ENCODE peak calls at places on chromosomes 11 and 22, in nine cellular contexts. One of them, this sample, is unnamed.

GRCh38 chr22:44850946-44851345 is 98.6 kb downstream of the ARHGAP8 start:
- DNase-seq in stomach: no peak
- DNase-seq in CD8-positive, alpha-beta memory T cell: no peak
- DNase-seq in neuronal stem cell: no peak
- DNase-seq in PC-9: no peak
- DNase-seq in colonic mucosa: no peak
- DNase-seq in OCI-LY7: no peak
- DNase-seq in aorta: peak; percentile 3
- DNase-seq in A549: no peak
- DNase-seq in this sample: no peak

GRCh38 chr11:104337273-104337672 is 173.3 kb upstream of the PDGFD start:
- DNase-seq in stomach: no peak
- DNase-seq in CD8-positive, alpha-beta memory T cell: no peak
- DNase-seq in neuronal stem cell: no peak
- DNase-seq in PC-9: no peak
- DNase-seq in colonic mucosa: no peak
- DNase-seq in OCI-LY7: no peak
- DNase-seq in aorta: no peak
- DNase-seq in A549: no peak
- DNase-seq in this sample: no peak

GRCh38 chr11:57424137-57424801 is 2.7 kb downstream of the SLC43A3 start:
- DNase-seq in stomach: no peak
- DNase-seq in CD8-positive, alpha-beta memory T cell: no peak
- DNase-seq in neuronal stem cell: no peak
- DNase-seq in PC-9: no peak
- DNase-seq in colonic mucosa: no peak
- DNase-seq in OCI-LY7: no peak
- DNase-seq in aorta: no peak
- DNase-seq in A549: no peak
- DNase-seq in this sample: no peak

GRCh38 chr11:64848779-64849599 is 4.5 kb upstream of the CDC42BPG start:
- DNase-seq in stomach: peak; percentile 89
- DNase-seq in CD8-positive, alpha-beta memory T cell: no peak
- DNase-seq in neuronal stem cell: no peak
- DNase-seq in PC-9: peak; percentile 88
- DNase-seq in colonic mucosa: peak; percentile 85
- DNase-seq in OCI-LY7: peak; percentile 80
- DNase-seq in aorta: no peak
- DNase-seq in A549: no peak
- DNase-seq in this sample: peak; percentile 60

GRCh38 chr11:106990322-106990721 is 28.0 kb downstream of the GUCY1A2 start:
- DNase-seq in stomach: no peak
- DNase-seq in CD8-positive, alpha-beta memory T cell: no peak
- DNase-seq in neuronal stem cell: no peak
- DNase-seq in PC-9: no peak
- DNase-seq in colonic mucosa: no peak
- DNase-seq in OCI-LY7: no peak
- DNase-seq in aorta: no peak
- DNase-seq in A549: no peak
- DNase-seq in this sample: no peak

GRCh38 chr11:78541537-78541936 is 33.1 kb downstream of the NARS2 start:
- DNase-seq in stomach: no peak
- DNase-seq in CD8-positive, alpha-beta memory T cell: no peak
- DNase-seq in neuronal stem cell: no peak
- DNase-seq in PC-9: no peak
- DNase-seq in colonic mucosa: no peak
- DNase-seq in OCI-LY7: no peak
- DNase-seq in aorta: no peak
- DNase-seq in A549: no peak
- DNase-seq in this sample: no peak

GRCh38 chr11:42161886-42162285 is 702.4 kb upstream of the LRRC4C start:
- DNase-seq in stomach: no peak
- DNase-seq in CD8-positive, alpha-beta memory T cell: no peak
- DNase-seq in neuronal stem cell: no peak
- DNase-seq in PC-9: no peak
- DNase-seq in colonic mucosa: no peak
- DNase-seq in OCI-LY7: no peak
- DNase-seq in aorta: no peak
- DNase-seq in A549: no peak
- DNase-seq in this sample: no peak

GRCh38 chr22:18983120-18983651 is 47.1 kb upstream of the PRODH start:
- DNase-seq in stomach: no peak
- DNase-seq in CD8-positive, alpha-beta memory T cell: no peak
- DNase-seq in neuronal stem cell: no peak
- DNase-seq in PC-9: no peak
- DNase-seq in colonic mucosa: no peak
- DNase-seq in OCI-LY7: no peak
- DNase-seq in aorta: peak; percentile 71
- DNase-seq in A549: no peak
- DNase-seq in this sample: no peak

GRCh38 chr11:125376856-125377255 is 119.2 kb downstream of the FEZ1 start:
- DNase-seq in stomach: no peak
- DNase-seq in CD8-positive, alpha-beta memory T cell: no peak
- DNase-seq in neuronal stem cell: no peak
- DNase-seq in PC-9: no peak
- DNase-seq in colonic mucosa: no peak
- DNase-seq in OCI-LY7: no peak
- DNase-seq in aorta: no peak
- DNase-seq in A549: no peak
- DNase-seq in this sample: no peak

GRCh38 chr11:48001438-48002021 is 21.2 kb downstream of the PTPRJ start:
- DNase-seq in stomach: peak; percentile 50
- DNase-seq in CD8-positive, alpha-beta memory T cell: peak; percentile 71
- DNase-seq in neuronal stem cell: no peak
- DNase-seq in PC-9: no peak
- DNase-seq in colonic mucosa: no peak
- DNase-seq in OCI-LY7: peak; percentile 75
- DNase-seq in aorta: peak; percentile 51
- DNase-seq in A549: peak; percentile 36
- DNase-seq in this sample: no peak

GRCh38 chr11:45208135-45208534 is 61.7 kb downstream of the PRDM11 start:
- DNase-seq in stomach: no peak
- DNase-seq in CD8-positive, alpha-beta memory T cell: no peak
- DNase-seq in neuronal stem cell: no peak
- DNase-seq in PC-9: no peak
- DNase-seq in colonic mucosa: no peak
- DNase-seq in OCI-LY7: no peak
- DNase-seq in aorta: no peak
- DNase-seq in A549: no peak
- DNase-seq in this sample: no peak

GRCh38 chr11:26278354-26278753 is 53.6 kb upstream of the ANO3 start:
- DNase-seq in stomach: no peak
- DNase-seq in CD8-positive, alpha-beta memory T cell: no peak
- DNase-seq in neuronal stem cell: no peak
- DNase-seq in PC-9: no peak
- DNase-seq in colonic mucosa: no peak
- DNase-seq in OCI-LY7: no peak
- DNase-seq in aorta: no peak
- DNase-seq in A549: no peak
- DNase-seq in this sample: no peak

GRCh38 chr11:126358763-126359160 is 3.3 kb downstream of the ST3GAL4 start:
- DNase-seq in stomach: no peak
- DNase-seq in CD8-positive, alpha-beta memory T cell: no peak
- DNase-seq in neuronal stem cell: no peak
- DNase-seq in PC-9: no peak
- DNase-seq in colonic mucosa: no peak
- DNase-seq in OCI-LY7: no peak
- DNase-seq in aorta: peak; percentile 61
- DNase-seq in A549: no peak
- DNase-seq in this sample: no peak

GRCh38 chr22:49749227-49749626 is 78.4 kb downstream of the BRD1 start:
- DNase-seq in stomach: no peak
- DNase-seq in CD8-positive, alpha-beta memory T cell: no peak
- DNase-seq in neuronal stem cell: no peak
- DNase-seq in PC-9: no peak
- DNase-seq in colonic mucosa: no peak
- DNase-seq in OCI-LY7: no peak
- DNase-seq in aorta: no peak
- DNase-seq in A549: no peak
- DNase-seq in this sample: no peak

GRCh38 chr11:79547256-79547655 is 106.4 kb upstream of the TENM4 start:
- DNase-seq in stomach: no peak
- DNase-seq in CD8-positive, alpha-beta memory T cell: no peak
- DNase-seq in neuronal stem cell: no peak
- DNase-seq in PC-9: no peak
- DNase-seq in colonic mucosa: no peak
- DNase-seq in OCI-LY7: no peak
- DNase-seq in aorta: no peak
- DNase-seq in A549: no peak
- DNase-seq in this sample: no peak

GRCh38 chr11:6260207-6260726 is 629 bp downstream of the CCKBR start:
- DNase-seq in stomach: no peak
- DNase-seq in CD8-positive, alpha-beta memory T cell: no peak
- DNase-seq in neuronal stem cell: no peak
- DNase-seq in PC-9: no peak
- DNase-seq in colonic mucosa: no peak
- DNase-seq in OCI-LY7: no peak
- DNase-seq in aorta: no peak
- DNase-seq in A549: no peak
- DNase-seq in this sample: no peak
- H3K4me3 ChIP-seq in stomach: peak overlapping the region; percentile 58
- H3K4me3 ChIP-seq in CD8-positive, alpha-beta memory T cell: no peak overlapping the region
- H3K4me3 ChIP-seq in neuronal stem cell: peak overlapping the region; percentile 1
- H3K4me3 ChIP-seq in PC-9: no peak overlapping the region
- H3K4me3 ChIP-seq in colonic mucosa: no peak overlapping the region
- H3K4me3 ChIP-seq in OCI-LY7: no peak overlapping the region
- H3K4me3 ChIP-seq in aorta: no peak overlapping the region
- H3K4me3 ChIP-seq in A549: no peak overlapping the region
- H3K4me3 ChIP-seq in this sample: peak overlapping the region; percentile 59

DNA sequence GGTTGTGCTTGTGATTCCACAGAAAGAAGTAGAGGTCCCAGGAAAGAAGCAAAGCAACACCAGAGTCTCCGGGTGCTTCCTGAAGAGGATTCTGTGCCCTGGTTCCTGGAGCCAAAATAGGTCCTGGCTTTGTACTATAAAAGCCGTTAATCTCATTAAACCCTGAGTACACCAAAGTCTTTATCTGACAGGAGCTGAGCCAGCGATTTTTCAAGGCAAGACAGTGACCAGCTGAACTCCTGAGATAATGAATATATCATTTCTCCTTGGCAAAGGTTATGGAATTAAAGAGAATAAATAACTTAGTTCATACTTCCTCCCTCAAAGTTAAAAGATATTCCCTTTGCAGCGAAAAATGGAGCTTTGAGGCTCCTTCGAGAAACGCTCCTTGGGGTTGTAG is 5.2 kb downstream of the TMEM138 start:
- DNase-seq in stomach: no peak
- DNase-seq in CD8-positive, alpha-beta memory T cell: no peak
- DNase-seq in neuronal stem cell: no peak
- DNase-seq in PC-9: no peak
- DNase-seq in colonic mucosa: no peak
- DNase-seq in OCI-LY7: no peak
- DNase-seq in aorta: peak; percentile 1
- DNase-seq in A549: no peak
- DNase-seq in this sample: no peak
- H3K27ac ChIP-seq in stomach: no peak overlapping the region
- H3K27ac ChIP-seq in CD8-positive, alpha-beta memory T cell: peak overlapping the region; percentile 6
- H3K27ac ChIP-seq in neuronal stem cell: no peak overlapping the region
- H3K27ac ChIP-seq in PC-9: no peak overlapping the region
- H3K27ac ChIP-seq in colonic mucosa: no peak overlapping the region
- H3K27ac ChIP-seq in OCI-LY7: no peak overlapping the region
- H3K27ac ChIP-seq in aorta: no peak overlapping the region
- H3K27ac ChIP-seq in A549: no peak overlapping the region
- H3K27ac ChIP-seq in this sample: no peak overlapping the region

GRCh38 chr11:61996933-61997332 is 29.5 kb upstream of the FTH1 start:
- DNase-seq in stomach: no peak
- DNase-seq in CD8-positive, alpha-beta memory T cell: no peak
- DNase-seq in neuronal stem cell: no peak
- DNase-seq in PC-9: no peak
- DNase-seq in colonic mucosa: no peak
- DNase-seq in OCI-LY7: no peak
- DNase-seq in aorta: peak; percentile 24
- DNase-seq in A549: no peak
- DNase-seq in this sample: no peak
- H3K4me3 ChIP-seq in stomach: no peak overlapping the region
- H3K4me3 ChIP-seq in CD8-positive, alpha-beta memory T cell: no peak overlapping the region
- H3K4me3 ChIP-seq in neuronal stem cell: no peak overlapping the region
- H3K4me3 ChIP-seq in PC-9: no peak overlapping the region
- H3K4me3 ChIP-seq in colonic mucosa: no peak overlapping the region
- H3K4me3 ChIP-seq in OCI-LY7: no peak overlapping the region
- H3K4me3 ChIP-seq in aorta: no peak overlapping the region
- H3K4me3 ChIP-seq in A549: no peak overlapping the region
- H3K4me3 ChIP-seq in this sample: no peak overlapping the region

GRCh38 chr22:17724678-17725464 is 49.4 kb downstream of the BID start:
- DNase-seq in stomach: no peak
- DNase-seq in CD8-positive, alpha-beta memory T cell: no peak
- DNase-seq in neuronal stem cell: no peak
- DNase-seq in PC-9: no peak
- DNase-seq in colonic mucosa: no peak
- DNase-seq in OCI-LY7: no peak
- DNase-seq in aorta: no peak
- DNase-seq in A549: no peak
- DNase-seq in this sample: no peak

GRCh38 chr22:17728786-17729185 is 45.5 kb downstream of the BID start:
- DNase-seq in stomach: no peak
- DNase-seq in CD8-positive, alpha-beta memory T cell: no peak
- DNase-seq in neuronal stem cell: no peak
- DNase-seq in PC-9: no peak
- DNase-seq in colonic mucosa: no peak
- DNase-seq in OCI-LY7: no peak
- DNase-seq in aorta: no peak
- DNase-seq in A549: no peak
- DNase-seq in this sample: no peak

GRCh38 chr22:17727244-17727892 is 46.9 kb downstream of the BID start:
- DNase-seq in stomach: no peak
- DNase-seq in CD8-positive, alpha-beta memory T cell: no peak
- DNase-seq in neuronal stem cell: no peak
- DNase-seq in PC-9: no peak
- DNase-seq in colonic mucosa: no peak
- DNase-seq in OCI-LY7: no peak
- DNase-seq in aorta: no peak
- DNase-seq in A549: no peak
- DNase-seq in this sample: no peak

GRCh38 chr22:17725465-17725800 is 48.8 kb downstream of the BID start:
- DNase-seq in stomach: no peak
- DNase-seq in CD8-positive, alpha-beta memory T cell: no peak
- DNase-seq in neuronal stem cell: no peak
- DNase-seq in PC-9: no peak
- DNase-seq in colonic mucosa: no peak
- DNase-seq in OCI-LY7: no peak
- DNase-seq in aorta: no peak
- DNase-seq in A549: no peak
- DNase-seq in this sample: no peak

DNA sequence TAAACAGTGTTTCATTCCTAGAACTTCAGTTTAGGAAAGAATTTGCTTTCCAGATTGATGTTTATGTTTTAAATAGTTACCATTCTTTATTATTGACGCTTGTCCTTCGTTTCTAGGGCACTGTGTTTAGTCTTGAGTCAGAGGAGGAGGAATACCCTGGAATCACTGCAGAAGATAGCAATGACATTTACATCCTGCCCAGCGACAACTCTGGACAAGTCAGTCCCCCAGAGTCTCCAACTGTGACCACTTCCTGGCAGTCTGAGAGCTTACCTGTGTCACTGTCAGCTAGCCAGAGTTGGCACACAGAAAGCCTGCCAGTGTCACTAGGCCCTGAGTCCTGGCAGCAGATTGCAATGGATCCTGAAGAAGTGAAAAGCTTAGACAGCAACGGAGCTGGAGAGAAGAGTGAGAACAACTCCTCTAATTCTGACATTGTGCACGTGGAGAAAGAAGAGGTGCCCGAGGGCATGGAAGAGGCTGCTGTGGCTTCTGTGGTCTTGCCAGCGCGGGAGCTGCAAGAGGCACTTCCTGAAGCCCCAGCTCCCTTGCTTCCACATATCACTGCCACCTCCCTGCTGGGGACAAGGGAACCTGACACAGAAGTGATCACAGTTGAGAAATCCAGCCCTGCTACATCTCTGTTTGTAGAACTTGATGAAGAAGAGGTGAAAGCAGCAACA is 47.6 kb downstream of the BID start:
- DNase-seq in stomach: no peak
- DNase-seq in CD8-positive, alpha-beta memory T cell: no peak
- DNase-seq in neuronal stem cell: no peak
- DNase-seq in PC-9: no peak
- DNase-seq in colonic mucosa: no peak
- DNase-seq in OCI-LY7: no peak
- DNase-seq in aorta: no peak
- DNase-seq in A549: no peak
- DNase-seq in this sample: no peak
- H3K27ac ChIP-seq in stomach: no peak overlapping the region
- H3K27ac ChIP-seq in CD8-positive, alpha-beta memory T cell: no peak overlapping the region
- H3K27ac ChIP-seq in neuronal stem cell: no peak overlapping the region
- H3K27ac ChIP-seq in PC-9: no peak overlapping the region
- H3K27ac ChIP-seq in colonic mucosa: no peak overlapping the region
- H3K27ac ChIP-seq in OCI-LY7: no peak overlapping the region
- H3K27ac ChIP-seq in aorta: peak overlapping the region; percentile 96
- H3K27ac ChIP-seq in A549: no peak overlapping the region
- H3K27ac ChIP-seq in this sample: no peak overlapping the region